ENCODE peak calls at places on chromosomes 4 and X, in five cellular contexts. B is RWPE1, W is sciatic nerve, R is omental fat pad, A is HTR-8/SVneo. P is an unnamed sample.

GRCh38 chr4:87506974-87507701 is 22.0 kb downstream of the SPARCL1 start:
- DNase-seq in W (no peak), A (no peak), R (no peak), B (no peak), P (peak)

GRCh38 chrX:16386126-16386525 is 218.8 kb downstream of the MAGEB17 start:
- DNase-seq in A (no peak), B (no peak), R (no peak), W (no peak), P (no peak)

GRCh38 chr4:108829981-108830492 is 67.2 kb upstream of the ETNPPL start:
- DNase-seq in B (no peak), A (no peak), R (no peak), W (no peak), P (no peak)

GRCh38 chr4:105473340-105474109 is at the start of gene PPA2:
- DNase-seq in W (peak), A (peak), B (peak), R (peak), P (peak)

GRCh38 chr4:19711871-19712270 is 539.8 kb upstream of the SLIT2 start:
- DNase-seq in A (peak), W (no peak), R (no peak), B (peak), P (peak)

GRCh38 chr4:184457530-184458249 is 16.7 kb downstream of the IRF2 start:
- DNase-seq in W (no peak), B (no peak), R (no peak), A (no peak), P (peak)

GRCh38 chr4:125254111-125254510 is 60.6 kb upstream of the FAT4 start:
- DNase-seq in B (no peak), A (no peak), W (no peak), R (no peak), P (peak)

GRCh38 chrX:43971966-43972961 is 926 bp downstream of the NDP start:
- DNase-seq in B (no peak), A (no peak), R (no peak), W (no peak), P (no peak)

GRCh38 chrX:154019633-154020499 is at the start of gene IRAK1:
- DNase-seq in R (no peak), W (no peak), B (peak), A (peak), P (peak)

GRCh38 chr4:174283507-174284180 is at the start of the genes CEP44 and FBXO8:
- DNase-seq in B (peak), R (peak), A (peak), W (peak), P (peak)

GRCh38 chr4:89737888-89738287 is 99.1 kb downstream of the SNCA start:
- DNase-seq in W (no peak), B (peak), R (no peak), A (peak), P (peak)

GRCh38 chrX:116239944-116240391 is 69.4 kb downstream of the AGTR2 start:
- DNase-seq in R (no peak), A (no peak), W (no peak), B (peak), P (peak)

GRCh38 chr4:31089815-31090214 is 369.6 kb downstream of the PCDH7 start:
- DNase-seq in R (no peak), W (no peak), A (no peak), B (peak), P (no peak)

GRCh38 chr4:153468587-153468986 is 2.4 kb downstream of the TMEM131L start:
- DNase-seq in W (no peak), B (no peak), R (no peak), A (no peak), P (no peak)

GRCh38 chr4:139142980-139143379 is 34.0 kb downstream of the ELF2 start:
- DNase-seq in B (no peak), A (no peak), W (no peak), R (no peak), P (no peak)